ENCODE peak calls at places on chromosomes 3 and 15, in nine cellular contexts. One of them, this sample, is unnamed.
A peak's percentile ranks its signal among the peaks of the same experiment; 100 is the strongest.

GRCh38 chr3:105444725-105445124 is 78.0 kb downstream of the ALCAM start:
- DNase-seq in BE2C: no peak
- DNase-seq in GM13977: no peak
- DNase-seq in activated CD8-positive, alpha-beta T cell treated with anti-CD3 and anti-CD28 coated beads for 36 hours: no peak
- DNase-seq in heart left ventricle: no peak
- DNase-seq in HFFc6: peak; percentile 23
- DNase-seq in endodermal cell: no peak
- DNase-seq in right lobe of liver: no peak
- DNase-seq in A549: no peak
- DNase-seq in this sample: no peak

GRCh38 chr3:99544819-99545281 is 93.5 kb upstream of the COL8A1 start:
- DNase-seq in BE2C: no peak
- DNase-seq in GM13977: no peak
- DNase-seq in activated CD8-positive, alpha-beta T cell treated with anti-CD3 and anti-CD28 coated beads for 36 hours: no peak
- DNase-seq in heart left ventricle: no peak
- DNase-seq in HFFc6: peak; percentile 54
- DNase-seq in endodermal cell: no peak
- DNase-seq in right lobe of liver: peak; percentile 46
- DNase-seq in A549: no peak
- DNase-seq in this sample: no peak

GRCh38 chr15:86183765-86184491 is 104.3 kb downstream of the AGBL1 start:
- DNase-seq in BE2C: no peak
- DNase-seq in GM13977: no peak
- DNase-seq in activated CD8-positive, alpha-beta T cell treated with anti-CD3 and anti-CD28 coated beads for 36 hours: peak; percentile 42
- DNase-seq in heart left ventricle: no peak
- DNase-seq in HFFc6: no peak
- DNase-seq in endodermal cell: no peak
- DNase-seq in right lobe of liver: no peak
- DNase-seq in A549: no peak
- DNase-seq in this sample: no peak

GRCh38 chr3:45890405-45890804 is 4.1 kb downstream of the CCR9 start:
- DNase-seq in BE2C: no peak
- DNase-seq in GM13977: no peak
- DNase-seq in activated CD8-positive, alpha-beta T cell treated with anti-CD3 and anti-CD28 coated beads for 36 hours: peak; percentile 38
- DNase-seq in heart left ventricle: no peak
- DNase-seq in HFFc6: no peak
- DNase-seq in endodermal cell: no peak
- DNase-seq in right lobe of liver: no peak
- DNase-seq in A549: peak; percentile 9
- DNase-seq in this sample: no peak

GRCh38 chr3:183857863-183858262 is 26.8 kb downstream of the PARL start:
- DNase-seq in BE2C: no peak
- DNase-seq in GM13977: no peak
- DNase-seq in activated CD8-positive, alpha-beta T cell treated with anti-CD3 and anti-CD28 coated beads for 36 hours: no peak
- DNase-seq in heart left ventricle: no peak
- DNase-seq in HFFc6: no peak
- DNase-seq in endodermal cell: no peak
- DNase-seq in right lobe of liver: no peak
- DNase-seq in A549: no peak
- DNase-seq in this sample: no peak

GRCh38 chr15:83396071-83396470 is 51.1 kb upstream of the SH3GL3 start:
- DNase-seq in BE2C: no peak
- DNase-seq in GM13977: no peak
- DNase-seq in activated CD8-positive, alpha-beta T cell treated with anti-CD3 and anti-CD28 coated beads for 36 hours: no peak
- DNase-seq in heart left ventricle: no peak
- DNase-seq in HFFc6: no peak
- DNase-seq in endodermal cell: peak; percentile 84
- DNase-seq in right lobe of liver: no peak
- DNase-seq in A549: no peak
- DNase-seq in this sample: no peak

GRCh38 chr15:51444807-51445206 is 103.4 kb downstream of the GLDN start:
- DNase-seq in BE2C: no peak
- DNase-seq in GM13977: no peak
- DNase-seq in activated CD8-positive, alpha-beta T cell treated with anti-CD3 and anti-CD28 coated beads for 36 hours: no peak
- DNase-seq in heart left ventricle: no peak
- DNase-seq in HFFc6: no peak
- DNase-seq in endodermal cell: no peak
- DNase-seq in right lobe of liver: no peak
- DNase-seq in A549: no peak
- DNase-seq in this sample: no peak

GRCh38 chr3:172770382-172770781 is 19.9 kb downstream of the ECT2 start:
- DNase-seq in BE2C: no peak
- DNase-seq in GM13977: no peak
- DNase-seq in activated CD8-positive, alpha-beta T cell treated with anti-CD3 and anti-CD28 coated beads for 36 hours: no peak
- DNase-seq in heart left ventricle: no peak
- DNase-seq in HFFc6: no peak
- DNase-seq in endodermal cell: no peak
- DNase-seq in right lobe of liver: no peak
- DNase-seq in A549: no peak
- DNase-seq in this sample: no peak

GRCh38 chr15:90165659-90166489 is 35.3 kb upstream of the SEMA4B start:
- DNase-seq in BE2C: peak; percentile 93
- DNase-seq in GM13977: no peak
- DNase-seq in activated CD8-positive, alpha-beta T cell treated with anti-CD3 and anti-CD28 coated beads for 36 hours: peak; percentile 59
- DNase-seq in heart left ventricle: peak; percentile 67
- DNase-seq in HFFc6: peak; percentile 100
- DNase-seq in endodermal cell: peak; percentile 66
- DNase-seq in right lobe of liver: peak; percentile 70
- DNase-seq in A549: peak; percentile 100
- DNase-seq in this sample: no peak

GRCh38 chr3:194772241-194773000 is 86.7 kb downstream of the FAM43A start:
- DNase-seq in BE2C: no peak
- DNase-seq in GM13977: no peak
- DNase-seq in activated CD8-positive, alpha-beta T cell treated with anti-CD3 and anti-CD28 coated beads for 36 hours: no peak
- DNase-seq in heart left ventricle: no peak
- DNase-seq in HFFc6: no peak
- DNase-seq in endodermal cell: peak; percentile 26
- DNase-seq in right lobe of liver: no peak
- DNase-seq in A549: no peak
- DNase-seq in this sample: no peak

GRCh38 chr3:124559650-124560405 is 170.4 kb upstream of the UMPS start:
- DNase-seq in BE2C: peak; percentile 81
- DNase-seq in GM13977: peak; percentile 80
- DNase-seq in activated CD8-positive, alpha-beta T cell treated with anti-CD3 and anti-CD28 coated beads for 36 hours: peak; percentile 76
- DNase-seq in heart left ventricle: no peak
- DNase-seq in HFFc6: peak; percentile 78
- DNase-seq in endodermal cell: peak; percentile 92
- DNase-seq in right lobe of liver: peak; percentile 79
- DNase-seq in A549: peak; percentile 83
- DNase-seq in this sample: peak; percentile 46

GRCh38 chr3:167783781-167784180 is 48.3 kb downstream of the SERPINI1 start:
- DNase-seq in BE2C: no peak
- DNase-seq in GM13977: no peak
- DNase-seq in activated CD8-positive, alpha-beta T cell treated with anti-CD3 and anti-CD28 coated beads for 36 hours: no peak
- DNase-seq in heart left ventricle: no peak
- DNase-seq in HFFc6: no peak
- DNase-seq in endodermal cell: no peak
- DNase-seq in right lobe of liver: no peak
- DNase-seq in A549: no peak
- DNase-seq in this sample: no peak

GRCh38 chr3:1444196-1444595 is 351.4 kb downstream of the CNTN6 start:
- DNase-seq in BE2C: no peak
- DNase-seq in GM13977: no peak
- DNase-seq in activated CD8-positive, alpha-beta T cell treated with anti-CD3 and anti-CD28 coated beads for 36 hours: no peak
- DNase-seq in heart left ventricle: no peak
- DNase-seq in HFFc6: no peak
- DNase-seq in endodermal cell: no peak
- DNase-seq in right lobe of liver: no peak
- DNase-seq in A549: no peak
- DNase-seq in this sample: no peak

GRCh38 chr3:121883507-121883906 is 10.7 kb upstream of the SLC15A2 start:
- DNase-seq in BE2C: no peak
- DNase-seq in GM13977: peak; percentile 12
- DNase-seq in activated CD8-positive, alpha-beta T cell treated with anti-CD3 and anti-CD28 coated beads for 36 hours: peak; percentile 5
- DNase-seq in heart left ventricle: no peak
- DNase-seq in HFFc6: peak; percentile 5
- DNase-seq in endodermal cell: no peak
- DNase-seq in right lobe of liver: no peak
- DNase-seq in A549: peak; percentile 35
- DNase-seq in this sample: no peak

GRCh38 chr3:187989458-187990153 is 164.4 kb upstream of the LPP start:
- DNase-seq in BE2C: no peak
- DNase-seq in GM13977: no peak
- DNase-seq in activated CD8-positive, alpha-beta T cell treated with anti-CD3 and anti-CD28 coated beads for 36 hours: no peak
- DNase-seq in heart left ventricle: no peak
- DNase-seq in HFFc6: no peak
- DNase-seq in endodermal cell: peak; percentile 87
- DNase-seq in right lobe of liver: no peak
- DNase-seq in A549: no peak
- DNase-seq in this sample: no peak

GRCh38 chr3:47282424-47283192 is at the start of the genes KIF9 and KLHL18:
- DNase-seq in BE2C: peak; percentile 88
- DNase-seq in GM13977: peak; percentile 94
- DNase-seq in activated CD8-positive, alpha-beta T cell treated with anti-CD3 and anti-CD28 coated beads for 36 hours: peak; percentile 97
- DNase-seq in heart left ventricle: peak; percentile 95
- DNase-seq in HFFc6: peak; percentile 95
- DNase-seq in endodermal cell: peak; percentile 95
- DNase-seq in right lobe of liver: peak; percentile 97
- DNase-seq in A549: peak; percentile 93
- DNase-seq in this sample: peak; percentile 93
- TF ChIP-seq CTCF in BE2C: no peak
- TF ChIP-seq CTCF in GM13977: peak; percentile 10
- TF ChIP-seq CTCF in activated CD8-positive, alpha-beta T cell treated with anti-CD3 and anti-CD28 coated beads for 36 hours: no peak
- TF ChIP-seq CTCF in heart left ventricle: no peak
- TF ChIP-seq CTCF in HFFc6: no peak
- TF ChIP-seq CTCF in endodermal cell: no peak
- TF ChIP-seq CTCF in right lobe of liver: no peak
- TF ChIP-seq CTCF in A549: no peak
- TF ChIP-seq CTCF in this sample: no peak

GRCh38 chr3:101038880-101039279 is 45.7 kb upstream of the ABI3BP start:
- DNase-seq in BE2C: no peak
- DNase-seq in GM13977: no peak
- DNase-seq in activated CD8-positive, alpha-beta T cell treated with anti-CD3 and anti-CD28 coated beads for 36 hours: no peak
- DNase-seq in heart left ventricle: no peak
- DNase-seq in HFFc6: peak; percentile 28
- DNase-seq in endodermal cell: no peak
- DNase-seq in right lobe of liver: no peak
- DNase-seq in A549: no peak
- DNase-seq in this sample: no peak

GRCh38 chr3:101038393-101038792 is 45.2 kb upstream of the ABI3BP start:
- DNase-seq in BE2C: no peak
- DNase-seq in GM13977: no peak
- DNase-seq in activated CD8-positive, alpha-beta T cell treated with anti-CD3 and anti-CD28 coated beads for 36 hours: no peak
- DNase-seq in heart left ventricle: no peak
- DNase-seq in HFFc6: peak; percentile 25
- DNase-seq in endodermal cell: no peak
- DNase-seq in right lobe of liver: no peak
- DNase-seq in A549: no peak
- DNase-seq in this sample: no peak

GRCh38 chr3:101036676-101037075 is 43.5 kb upstream of the ABI3BP start:
- DNase-seq in BE2C: no peak
- DNase-seq in GM13977: no peak
- DNase-seq in activated CD8-positive, alpha-beta T cell treated with anti-CD3 and anti-CD28 coated beads for 36 hours: no peak
- DNase-seq in heart left ventricle: no peak
- DNase-seq in HFFc6: no peak
- DNase-seq in endodermal cell: no peak
- DNase-seq in right lobe of liver: no peak
- DNase-seq in A549: no peak
- DNase-seq in this sample: no peak

GRCh38 chr3:101037613-101038012 is 44.4 kb upstream of the ABI3BP start:
- DNase-seq in BE2C: no peak
- DNase-seq in GM13977: no peak
- DNase-seq in activated CD8-positive, alpha-beta T cell treated with anti-CD3 and anti-CD28 coated beads for 36 hours: no peak
- DNase-seq in heart left ventricle: no peak
- DNase-seq in HFFc6: no peak
- DNase-seq in endodermal cell: no peak
- DNase-seq in right lobe of liver: no peak
- DNase-seq in A549: no peak
- DNase-seq in this sample: no peak

DNA sequence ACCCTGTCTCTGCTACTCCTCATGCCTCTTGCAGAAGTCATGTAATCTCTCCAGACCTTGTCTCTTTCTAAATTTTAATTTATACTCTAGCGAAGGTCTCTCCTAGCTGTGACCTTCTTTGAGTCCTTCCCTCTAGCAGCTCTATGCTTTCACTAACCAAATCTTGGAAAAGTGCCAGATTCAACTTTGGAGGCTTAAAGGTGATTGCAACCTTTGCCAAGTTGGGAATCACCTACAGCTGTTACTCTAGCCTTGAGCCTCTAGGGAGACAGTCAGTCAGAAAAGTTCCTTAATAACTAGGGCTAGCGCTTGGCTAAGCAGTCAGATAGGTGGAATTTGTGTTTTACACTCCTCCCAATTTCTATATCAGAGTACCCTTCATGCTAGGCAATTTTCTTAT is 46.1 kb upstream of the ABI3BP start:
- DNase-seq in BE2C: no peak
- DNase-seq in GM13977: no peak
- DNase-seq in activated CD8-positive, alpha-beta T cell treated with anti-CD3 and anti-CD28 coated beads for 36 hours: no peak
- DNase-seq in heart left ventricle: no peak
- DNase-seq in HFFc6: no peak
- DNase-seq in endodermal cell: no peak
- DNase-seq in right lobe of liver: no peak
- DNase-seq in A549: no peak
- DNase-seq in this sample: no peak
- TF ChIP-seq CTCF in BE2C: no peak
- TF ChIP-seq CTCF in GM13977: no peak
- TF ChIP-seq CTCF in activated CD8-positive, alpha-beta T cell treated with anti-CD3 and anti-CD28 coated beads for 36 hours: no peak
- TF ChIP-seq CTCF in heart left ventricle: no peak
- TF ChIP-seq CTCF in HFFc6: no peak
- TF ChIP-seq CTCF in endodermal cell: no peak
- TF ChIP-seq CTCF in right lobe of liver: no peak
- TF ChIP-seq CTCF in A549: no peak
- TF ChIP-seq CTCF in this sample: no peak

GRCh38 chr15:36254446-36254845 is 325.0 kb upstream of the CDIN1 start:
- DNase-seq in BE2C: no peak
- DNase-seq in GM13977: no peak
- DNase-seq in activated CD8-positive, alpha-beta T cell treated with anti-CD3 and anti-CD28 coated beads for 36 hours: no peak
- DNase-seq in heart left ventricle: no peak
- DNase-seq in HFFc6: no peak
- DNase-seq in endodermal cell: no peak
- DNase-seq in right lobe of liver: no peak
- DNase-seq in A549: no peak
- DNase-seq in this sample: no peak

GRCh38 chr15:36256258-36256825 is 323.1 kb upstream of the CDIN1 start:
- DNase-seq in BE2C: no peak
- DNase-seq in GM13977: no peak
- DNase-seq in activated CD8-positive, alpha-beta T cell treated with anti-CD3 and anti-CD28 coated beads for 36 hours: no peak
- DNase-seq in heart left ventricle: no peak
- DNase-seq in HFFc6: no peak
- DNase-seq in endodermal cell: no peak
- DNase-seq in right lobe of liver: no peak
- DNase-seq in A549: no peak
- DNase-seq in this sample: no peak

GRCh38 chr15:36252117-36252711 is 327.2 kb upstream of the CDIN1 start:
- DNase-seq in BE2C: no peak
- DNase-seq in GM13977: no peak
- DNase-seq in activated CD8-positive, alpha-beta T cell treated with anti-CD3 and anti-CD28 coated beads for 36 hours: no peak
- DNase-seq in heart left ventricle: no peak
- DNase-seq in HFFc6: no peak
- DNase-seq in endodermal cell: no peak
- DNase-seq in right lobe of liver: no peak
- DNase-seq in A549: no peak
- DNase-seq in this sample: no peak

GRCh38 chr15:36251450-36251849 is 328.0 kb upstream of the CDIN1 start:
- DNase-seq in BE2C: no peak
- DNase-seq in GM13977: no peak
- DNase-seq in activated CD8-positive, alpha-beta T cell treated with anti-CD3 and anti-CD28 coated beads for 36 hours: no peak
- DNase-seq in heart left ventricle: no peak
- DNase-seq in HFFc6: peak; percentile 1
- DNase-seq in endodermal cell: no peak
- DNase-seq in right lobe of liver: no peak
- DNase-seq in A549: no peak
- DNase-seq in this sample: no peak
- TF ChIP-seq CTCF in BE2C: no peak
- TF ChIP-seq CTCF in GM13977: no peak
- TF ChIP-seq CTCF in activated CD8-positive, alpha-beta T cell treated with anti-CD3 and anti-CD28 coated beads for 36 hours: no peak
- TF ChIP-seq CTCF in heart left ventricle: no peak
- TF ChIP-seq CTCF in HFFc6: peak; percentile 42
- TF ChIP-seq CTCF in endodermal cell: peak; percentile 17
- TF ChIP-seq CTCF in right lobe of liver: no peak
- TF ChIP-seq CTCF in A549: no peak
- TF ChIP-seq CTCF in this sample: no peak

GRCh38 chr15:71485094-71485693 is 325.2 kb upstream of the NR2E3 start:
- DNase-seq in BE2C: no peak
- DNase-seq in GM13977: peak; percentile 16
- DNase-seq in activated CD8-positive, alpha-beta T cell treated with anti-CD3 and anti-CD28 coated beads for 36 hours: no peak
- DNase-seq in heart left ventricle: no peak
- DNase-seq in HFFc6: no peak
- DNase-seq in endodermal cell: peak; percentile 63
- DNase-seq in right lobe of liver: no peak
- DNase-seq in A549: peak; percentile 33
- DNase-seq in this sample: no peak
- TF ChIP-seq CTCF in BE2C: peak; percentile 67
- TF ChIP-seq CTCF in GM13977: peak; percentile 54
- TF ChIP-seq CTCF in activated CD8-positive, alpha-beta T cell treated with anti-CD3 and anti-CD28 coated beads for 36 hours: peak; percentile 30
- TF ChIP-seq CTCF in heart left ventricle: peak; percentile 6
- TF ChIP-seq CTCF in HFFc6: peak; percentile 70
- TF ChIP-seq CTCF in endodermal cell: peak; percentile 85
- TF ChIP-seq CTCF in right lobe of liver: peak; percentile 10
- TF ChIP-seq CTCF in A549: peak; percentile 51
- TF ChIP-seq CTCF in this sample: peak; percentile 26